ENCODE peak calls at places on chromosomes 12 and 14, in nine cellular contexts. U is stomach; L is lower lobe of right lung; V is heart left ventricle; Q is heart right ventricle; D is foreskin keratinocyte; O is effector memory CD4-positive, alpha-beta T cell; E is astrocyte; H is CD8-positive, alpha-beta memory T cell. Y is an unnamed sample.

GRCh38 chr12:42524716-42525115 is 64.8 kb downstream of the PRICKLE1 start:
- DNase-seq in U (no peak), L (no peak), V (no peak), Q (no peak), D (peak), O (no peak), E (no peak), H (no peak), Y (no peak)

GRCh38 chr14:80084196-80084595 is 127.1 kb downstream of the DIO2 start:
- DNase-seq in U (no peak), L (no peak), V (no peak), Q (no peak), D (no peak), O (no peak), E (no peak), H (no peak), Y (no peak)

GRCh38 chr12:83954939-83955601 is 957.5 kb downstream of the SLC6A15 start:
- DNase-seq in U (no peak), L (no peak), V (no peak), Q (no peak), D (no peak), O (no peak), E (no peak), H (no peak), Y (no peak)

GRCh38 chr12:12721251-12721689 is 4.1 kb downstream of the CDKN1B start:
- DNase-seq in U (no peak), L (no peak), V (no peak), Q (no peak), D (no peak), O (no peak), E (no peak), H (no peak), Y (no peak)

GRCh38 chr12:58026892-58027891 is 85.8 kb downstream of the ATP23 start:
- DNase-seq in U (no peak), L (no peak), V (no peak), Q (no peak), D (no peak), O (no peak), E (peak), H (no peak), Y (no peak)

GRCh38 chr12:32494676-32495075 is 95.3 kb downstream of the FGD4 start:
- DNase-seq in U (no peak), L (no peak), V (no peak), Q (no peak), D (no peak), O (no peak), E (no peak), H (no peak), Y (no peak)

GRCh38 chr12:132356686-132357622 is 27.6 kb upstream of the GALNT9 start:
- DNase-seq in U (no peak), L (peak), V (peak), Q (no peak), D (peak), O (no peak), E (peak), H (no peak), Y (no peak)

GRCh38 chr14:99441157-99441870 is 39.3 kb downstream of the SETD3 start:
- DNase-seq in U (no peak), L (no peak), V (no peak), Q (no peak), D (no peak), O (no peak), E (no peak), H (no peak), Y (no peak)

GRCh38 chr12:124358572-124358971 is 63.7 kb downstream of the RFLNA start:
- DNase-seq in U (no peak), L (no peak), V (no peak), Q (no peak), D (no peak), O (no peak), E (no peak), H (no peak), Y (no peak)

GRCh38 chr14:100748944-100749343 is 22.3 kb downstream of the DLK1 start:
- DNase-seq in U (no peak), L (no peak), V (peak), Q (no peak), D (no peak), O (no peak), E (no peak), H (no peak), Y (no peak)

GRCh38 chr14:95137804-95138167 is 19.5 kb downstream of the DICER1 start:
- DNase-seq in U (peak), L (no peak), V (no peak), Q (no peak), D (no peak), O (no peak), E (no peak), H (no peak), Y (no peak)

GRCh38 chr12:122336015-122336946 is 70.0 kb upstream of the VPS33A start:
- DNase-seq in U (no peak), L (no peak), V (no peak), Q (peak), D (no peak), O (peak), E (no peak), H (peak), Y (no peak)

GRCh38 chr14:69153848-69154208 is 909 bp upstream of the DCAF5 start:
- DNase-seq in U (no peak), L (no peak), V (no peak), Q (no peak), D (no peak), O (no peak), E (peak), H (no peak), Y (no peak)

GRCh38 chr14:100654814-100655795 is 67.9 kb upstream of the BEGAIN start:
- DNase-seq in U (peak), L (peak), V (no peak), Q (peak), D (no peak), O (peak), E (peak), H (peak), Y (no peak)

GRCh38 chr14:92988786-92989755 is 66.1 kb downstream of the CHGA start:
- DNase-seq in U (no peak), L (peak), V (peak), Q (no peak), D (no peak), O (no peak), E (no peak), H (no peak), Y (no peak)

GRCh38 chr14:92987148-92987570 is 64.2 kb downstream of the CHGA start:
- DNase-seq in U (no peak), L (no peak), V (no peak), Q (no peak), D (no peak), O (no peak), E (no peak), H (no peak), Y (no peak)

GRCh38 chr14:92985521-92985920 is 62.6 kb downstream of the CHGA start:
- DNase-seq in U (no peak), L (no peak), V (no peak), Q (no peak), D (no peak), O (no peak), E (no peak), H (no peak), Y (no peak)

GRCh38 chr14:92986254-92987147 is 63.6 kb downstream of the CHGA start:
- DNase-seq in U (peak), L (peak), V (peak), Q (peak), D (no peak), O (no peak), E (peak), H (no peak), Y (no peak)

GRCh38 chr14:92987713-92988510 is 65.0 kb downstream of the CHGA start:
- DNase-seq in U (no peak), L (peak), V (peak), Q (no peak), D (no peak), O (no peak), E (no peak), H (no peak), Y (no peak)
- H3K27ac ChIP-seq in U (no peak), L (no peak), V (no peak), Q (no peak), D (no peak), O (no peak), E (no peak), H (no peak), Y (no peak)

GRCh38 chr12:75549989-75550388 is 38.6 kb upstream of the KRR1 start:
- DNase-seq in U (no peak), L (no peak), V (no peak), Q (no peak), D (no peak), O (no peak), E (no peak), H (no peak), Y (no peak)

GRCh38 chr12:75550906-75551305 is 39.5 kb upstream of the KRR1 start:
- DNase-seq in U (no peak), L (no peak), V (no peak), Q (no peak), D (no peak), O (no peak), E (peak), H (no peak), Y (no peak)

GRCh38 chr12:75553398-75553797 is 42.0 kb upstream of the KRR1 start:
- DNase-seq in U (no peak), L (no peak), V (no peak), Q (no peak), D (no peak), O (no peak), E (peak), H (no peak), Y (peak)

GRCh38 chr12:75550401-75550851 is 39.0 kb upstream of the KRR1 start:
- DNase-seq in U (peak), L (no peak), V (peak), Q (peak), D (no peak), O (no peak), E (peak), H (no peak), Y (no peak)

DNA sequence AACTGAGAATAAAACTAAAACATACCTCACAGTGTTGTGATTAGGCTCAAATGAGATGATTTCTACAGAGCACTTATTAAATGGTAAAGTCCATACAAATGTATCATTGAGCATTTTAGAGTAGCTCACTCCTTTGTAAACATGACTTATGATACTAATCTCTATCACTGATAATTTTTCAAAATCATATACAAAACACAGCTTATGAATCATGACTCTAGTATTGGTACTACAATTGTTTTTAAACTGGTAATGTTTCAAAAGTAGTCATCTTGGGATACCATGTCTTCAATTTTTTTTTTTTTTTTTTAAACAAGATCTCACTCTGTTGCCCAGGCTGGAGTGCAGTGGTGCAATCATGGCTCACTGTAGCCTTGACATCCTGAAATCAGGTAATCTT is 40.1 kb upstream of the KRR1 start:
- DNase-seq in U (no peak), L (no peak), V (no peak), Q (no peak), D (no peak), O (no peak), E (no peak), H (no peak), Y (no peak)
- H3K27ac ChIP-seq in U (peak), L (no peak), V (no peak), Q (no peak), D (no peak), O (no peak), E (no peak), H (no peak), Y (no peak)

DNA sequence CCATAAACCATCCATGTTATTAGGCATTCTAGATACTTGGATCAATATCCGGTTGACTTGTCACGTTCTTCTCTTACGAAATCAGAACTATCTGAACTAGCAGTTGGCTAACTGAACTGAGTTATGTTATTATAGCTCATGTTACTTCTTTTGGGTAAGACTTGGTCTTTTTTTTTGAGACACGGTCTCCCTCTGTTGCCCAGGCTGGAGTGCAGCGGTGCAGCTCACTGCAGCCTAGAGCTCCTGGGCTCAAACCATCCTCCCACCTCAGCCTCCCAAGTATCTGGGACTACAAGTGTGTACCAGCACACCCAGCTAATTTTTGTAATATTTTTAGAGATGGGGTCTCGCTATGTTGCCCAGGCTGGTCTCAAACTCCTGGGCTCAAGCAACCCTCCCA is 178.7 kb downstream of the PRKCH start:
- DNase-seq in U (no peak), L (no peak), V (no peak), Q (no peak), D (no peak), O (no peak), E (no peak), H (no peak), Y (no peak)
- H3K27ac ChIP-seq in U (peak), L (no peak), V (no peak), Q (no peak), D (no peak), O (peak), E (no peak), H (no peak), Y (no peak)

DNA sequence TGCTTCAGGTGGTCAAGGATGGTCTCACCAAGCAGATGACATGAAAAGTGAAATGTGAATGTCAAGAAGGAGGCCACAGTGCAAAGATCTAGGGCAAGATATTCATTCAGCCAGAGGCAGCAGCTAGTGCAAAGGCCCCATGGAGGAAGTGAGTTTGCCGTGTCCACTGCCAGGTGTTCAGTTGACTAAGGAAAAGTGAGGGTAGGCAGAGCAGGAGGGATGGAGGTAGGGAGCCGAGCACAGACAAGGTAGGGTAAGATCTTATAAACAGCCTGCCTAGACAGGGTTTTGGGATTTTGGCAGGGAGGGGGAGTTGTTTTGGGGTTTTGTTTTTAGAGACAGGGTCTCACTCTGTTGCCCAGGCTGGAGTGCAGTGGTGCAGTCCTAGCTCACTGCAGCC is 11.9 kb downstream of the PPP2R5C start:
- DNase-seq in U (no peak), L (no peak), V (no peak), Q (no peak), D (no peak), O (no peak), E (no peak), H (no peak), Y (no peak)
- H3K27ac ChIP-seq in U (no peak), L (no peak), V (no peak), Q (no peak), D (no peak), O (no peak), E (no peak), H (no peak), Y (no peak)

GRCh38 chr14:96573473-96574100 is 71.4 kb downstream of the PAPOLA start:
- DNase-seq in U (no peak), L (no peak), V (no peak), Q (no peak), D (no peak), O (no peak), E (no peak), H (no peak), Y (no peak)
- H3K27ac ChIP-seq in U (no peak), L (no peak), V (no peak), Q (no peak), D (no peak), O (no peak), E (no peak), H (no peak), Y (peak)

Y was measured in epithelial cell of prostate.